ENCODE peak calls at places on chromosomes 7 and 10, in ten cellular contexts. W is sciatic nerve, K is psoas muscle, T is hippocampal formation, Z is mesenchymal stem cell, O is AG04450, A is lower lobe of right lung, J is astrocyte of the hippocampus, R is ELR, F is ACHN. B is an unnamed sample.

GRCh38 chr7:116172353-116172752 is 38.0 kb upstream of the TES start:
- DNase-seq in W (no peak), K (no peak), T (no peak), Z (peak), O (no peak), A (no peak), J (no peak), R (peak), F (no peak), B (no peak)

GRCh38 chr7:72785166-72785955 is 42.6 kb downstream of the TYW1B start:
- DNase-seq in W (no peak), K (no peak), T (no peak), Z (peak), O (no peak), A (no peak), J (peak), R (peak), F (peak), B (no peak)

GRCh38 chr7:157339777-157340677 is 3.2 kb downstream of the DNAJB6 start:
- DNase-seq in W (peak), K (peak), T (peak), Z (peak), O (no peak), A (peak), J (peak), R (peak), F (peak), B (peak)

GRCh38 chr7:15720849-15721471 is 34.5 kb upstream of the MEOX2 start:
- DNase-seq in W (no peak), K (no peak), T (peak), Z (peak), O (peak), A (no peak), J (peak), R (peak), F (peak), B (peak)

GRCh38 chr7:151838861-151839381 is 38.0 kb downstream of the PRKAG2 start:
- DNase-seq in W (no peak), K (no peak), T (no peak), Z (no peak), O (no peak), A (peak), J (no peak), R (no peak), F (no peak), B (no peak)

GRCh38 chr10:132536241-132536963 is 1.2 kb upstream of the INPP5A start:
- DNase-seq in W (peak), K (peak), T (no peak), Z (no peak), O (no peak), A (peak), J (no peak), R (peak), F (peak), B (no peak)

GRCh38 chr7:24665564-24666294 is 91.5 kb downstream of the GSDME start:
- DNase-seq in W (no peak), K (no peak), T (peak), Z (peak), O (peak), A (no peak), J (peak), R (peak), F (peak), B (peak)

GRCh38 chr7:32582036-32582435 is 86.7 kb downstream of the AVL9 start:
- DNase-seq in W (no peak), K (no peak), T (no peak), Z (peak), O (no peak), A (no peak), J (no peak), R (peak), F (no peak), B (no peak)

GRCh38 chr10:96017227-96017687 is 26.1 kb upstream of the CCNJ start:
- DNase-seq in W (no peak), K (no peak), T (peak), Z (peak), O (peak), A (no peak), J (peak), R (peak), F (peak), B (peak)

GRCh38 chr10:32795598-32796183 is 162.3 kb downstream of the ITGB1 start:
- DNase-seq in W (no peak), K (no peak), T (no peak), Z (peak), O (no peak), A (no peak), J (peak), R (peak), F (peak), B (peak)

GRCh38 chr7:126996659-126997058 is 256.1 kb downstream of the GRM8 start:
- DNase-seq in W (no peak), K (no peak), T (no peak), Z (no peak), O (no peak), A (no peak), J (no peak), R (no peak), F (no peak), B (no peak)

GRCh38 chr7:95690367-95690947 is 81.9 kb upstream of the DYNC1I1 start:
- DNase-seq in W (no peak), K (no peak), T (peak), Z (peak), O (peak), A (no peak), J (peak), R (peak), F (peak), B (peak)

GRCh38 chr7:124701955-124702354 is 63.6 kb downstream of the GPR37 start:
- DNase-seq in W (no peak), K (no peak), T (peak), Z (peak), O (no peak), A (no peak), J (peak), R (no peak), F (no peak), B (no peak)

GRCh38 chr7:151631968-151632749 is 112.5 kb upstream of the RHEB start:
- DNase-seq in W (peak), K (peak), T (peak), Z (peak), O (peak), A (peak), J (peak), R (peak), F (peak), B (peak)

GRCh38 chr7:141785711-141786552 is 4.1 kb upstream of the TAS2R5 start:
- DNase-seq in W (no peak), K (no peak), T (no peak), Z (peak), O (peak), A (no peak), J (peak), R (peak), F (peak), B (peak)

GRCh38 chr10:42979181-42979580 is 97.7 kb upstream of the RET start:
- DNase-seq in W (no peak), K (no peak), T (no peak), Z (no peak), O (no peak), A (no peak), J (peak), R (no peak), F (no peak), B (no peak)

GRCh38 chr7:39621784-39622411 is 1.5 kb upstream of the RALA start:
- DNase-seq in W (no peak), K (no peak), T (no peak), Z (peak), O (no peak), A (no peak), J (no peak), R (peak), F (peak), B (no peak)